ENCODE peak calls at places on chromosomes 6 and 20, in six cellular contexts. E is OCI-LY7, R is esophagus muscularis mucosa, Z is body of pancreas, P is SK-N-MC, V is suprapubic skin. Y is an unnamed sample. For H3K36me3, the result is how much of the 10 kb centered on the place peaks cover.

GRCh38 chr6:150628908-150629307 is 29.2 kb downstream of the PLEKHG1 start:
- DNase-seq in E (no peak), R (no peak), Z (no peak), P (no peak), V (no peak), Y (no peak)

GRCh38 chr6:108609276-108609769 is 48.6 kb downstream of the FOXO3 start:
- DNase-seq in E (no peak), R (no peak), Z (no peak), P (no peak), V (no peak), Y (no peak)

GRCh38 chr6:47536816-47537401 is 59.3 kb downstream of the CD2AP start:
- DNase-seq in E (no peak), R (no peak), Z (no peak), P (no peak), V (no peak), Y (no peak)

GRCh38 chr6:28648035-28648877 is 122.6 kb downstream of the GPX5 start:
- DNase-seq in E (peak), R (no peak), Z (peak), P (peak), V (no peak), Y (no peak)

GRCh38 chr6:5136856-5137255 is 51.7 kb downstream of the PPP1R3G start:
- DNase-seq in E (no peak), R (no peak), Z (no peak), P (no peak), V (peak), Y (no peak)

GRCh38 chr6:154508573-154509375 is 1.7 kb downstream of the CNKSR3 start:
- DNase-seq in E (no peak), R (no peak), Z (peak), P (no peak), V (no peak), Y (no peak)

GRCh38 chr6:119384444-119384843 is 34.9 kb upstream of the MAN1A1 start:
- DNase-seq in E (no peak), R (no peak), Z (no peak), P (no peak), V (no peak), Y (no peak)

GRCh38 chr20:53804920-53805894 is 211.6 kb upstream of the ZNF217 start:
- DNase-seq in E (no peak), R (no peak), Z (no peak), P (no peak), V (no peak), Y (no peak)

GRCh38 chr6:144953552-144954240 is 668.6 kb downstream of the UTRN start:
- DNase-seq in E (no peak), R (no peak), Z (no peak), P (no peak), V (no peak), Y (no peak)

GRCh38 chr6:84263557-84263956 is 36.1 kb upstream of the CEP162 start:
- DNase-seq in E (no peak), R (no peak), Z (no peak), P (no peak), V (no peak), Y (no peak)

GRCh38 chr6:31572041-31572911 is at the start of gene LTA:
- DNase-seq in E (peak), R (no peak), Z (no peak), P (no peak), V (no peak), Y (no peak)

GRCh38 chr20:11216451-11217314 is 542.9 kb upstream of the JAG1 start:
- DNase-seq in E (no peak), R (no peak), Z (peak), P (no peak), V (no peak), Y (no peak)

GRCh38 chr6:90660971-90661370 is 74.1 kb upstream of the MAP3K7 start:
- DNase-seq in E (no peak), R (peak), Z (no peak), P (no peak), V (no peak), Y (no peak)

GRCh38 chr6:152598421-152598820 is 38.7 kb downstream of the SYNE1 start:
- DNase-seq in E (no peak), R (no peak), Z (no peak), P (no peak), V (no peak), Y (no peak)

GRCh38 chr20:39897058-39897457 is 792.0 kb downstream of the MAFB start:
- DNase-seq in E (no peak), R (no peak), Z (no peak), P (no peak), V (no peak), Y (no peak)

GRCh38 chr20:48329676-48330644 is 497.8 kb downstream of the PREX1 start:
- DNase-seq in E (peak), R (no peak), Z (no peak), P (no peak), V (no peak), Y (no peak)

GRCh38 chr6:15841937-15842698 is 179.3 kb upstream of the DTNBP1 start:
- DNase-seq in E (no peak), R (no peak), Z (peak), P (no peak), V (no peak), Y (no peak)

GRCh38 chr6:119608994-119609393 is 259.4 kb upstream of the MAN1A1 start:
- DNase-seq in E (no peak), R (no peak), Z (no peak), P (no peak), V (no peak), Y (no peak)

GRCh38 chr20:4979841-4980410 is 21.4 kb downstream of the SLC23A2 start:
- DNase-seq in E (no peak), R (no peak), Z (no peak), P (no peak), V (no peak), Y (no peak)

GRCh38 chr6:87391334-87391733 is 16.4 kb upstream of the CFAP206 start:
- DNase-seq in E (peak), R (no peak), Z (no peak), P (no peak), V (no peak), Y (no peak)

GRCh38 chr6:6556162-6556737 is 32.3 kb upstream of the LY86 start:
- DNase-seq in E (no peak), R (no peak), Z (no peak), P (no peak), V (no peak), Y (no peak)

GRCh38 chr20:62666736-62667529 is 24.6 kb downstream of the SLCO4A1 start:
- DNase-seq in E (no peak), R (no peak), Z (peak), P (no peak), V (no peak), Y (no peak)

GRCh38 chr6:2450546-2450945 is 205.1 kb upstream of the GMDS start:
- DNase-seq in E (no peak), R (no peak), Z (peak), P (no peak), V (no peak), Y (no peak)

GRCh38 chr6:163570579-163571231 is 156.2 kb downstream of the QKI start:
- DNase-seq in E (no peak), R (no peak), Z (no peak), P (no peak), V (no peak), Y (no peak)

GRCh38 chr20:63273635-63274380 is 1.2 kb downstream of the ARFGAP1 start:
- DNase-seq in E (no peak), R (no peak), Z (no peak), P (no peak), V (no peak), Y (no peak)

GRCh38 chr6:65170273-65170672 is 536.8 kb downstream of the EYS start:
- DNase-seq in E (no peak), R (no peak), Z (no peak), P (no peak), V (no peak), Y (no peak)

GRCh38 chr6:9168669-9169068 is 733.3 kb upstream of the SLC35B3 start:
- DNase-seq in E (no peak), R (no peak), Z (no peak), P (no peak), V (no peak), Y (no peak)

GRCh38 chr6:29708432-29709177 is 14.6 kb upstream of the HLA-F start:
- DNase-seq in E (peak), R (no peak), Z (peak), P (no peak), V (no peak), Y (no peak)

GRCh38 chr20:32678948-32679347 is 5.2 kb upstream of the C20orf203 start:
- DNase-seq in E (no peak), R (no peak), Z (no peak), P (no peak), V (no peak), Y (no peak)

GRCh38 chr20:10667077-10667401 is 6.8 kb downstream of the JAG1 start:
- DNase-seq in E (no peak), R (no peak), Z (peak), P (no peak), V (peak), Y (no peak)

GRCh38 chr6:119078449-119079287 is at the start of gene FAM184A:
- DNase-seq in E (no peak), R (peak), Z (peak), P (no peak), V (peak), Y (no peak)

GRCh38 chr6:92779758-92780157 is 639.6 kb downstream of the EPHA7 start:
- DNase-seq in E (no peak), R (no peak), Z (peak), P (no peak), V (no peak), Y (no peak)

GRCh38 chr6:125944434-125944816 is 12.1 kb upstream of the HINT3 start:
- DNase-seq in E (no peak), R (no peak), Z (peak), P (no peak), V (no peak), Y (no peak)

GRCh38 chr6:125747589-125748533 is 1.6 kb upstream of the HEY2 start:
- DNase-seq in E (peak), R (no peak), Z (peak), P (no peak), V (peak), Y (no peak)

GRCh38 chr20:37318046-37318445 is 27.9 kb upstream of the SRC start:
- DNase-seq in E (no peak), R (no peak), Z (no peak), P (no peak), V (no peak), Y (no peak)
- H3K27ac ChIP-seq in E (no peak), R (no peak), Z (no peak), P (no peak), V (no peak), Y (peak)

GRCh38 chr20:20972490-20972889 is 133.7 kb downstream of the LINC00237 start:
- DNase-seq in E (no peak), R (no peak), Z (no peak), P (no peak), V (no peak), Y (no peak)
- H3K36me3 ChIP-seq in E (under half), R (under half), Z (under half), P (under half), V (under half), Y (under half)

GRCh38 chr6:113466526-113466925 is 390.6 kb upstream of the MARCKS start:
- DNase-seq in E (no peak), R (no peak), Z (no peak), P (no peak), V (no peak), Y (no peak)
- H3K4me3 ChIP-seq in E (no peak), R (no peak), Z (no peak), P (no peak), V (no peak), Y (no peak)

DNA sequence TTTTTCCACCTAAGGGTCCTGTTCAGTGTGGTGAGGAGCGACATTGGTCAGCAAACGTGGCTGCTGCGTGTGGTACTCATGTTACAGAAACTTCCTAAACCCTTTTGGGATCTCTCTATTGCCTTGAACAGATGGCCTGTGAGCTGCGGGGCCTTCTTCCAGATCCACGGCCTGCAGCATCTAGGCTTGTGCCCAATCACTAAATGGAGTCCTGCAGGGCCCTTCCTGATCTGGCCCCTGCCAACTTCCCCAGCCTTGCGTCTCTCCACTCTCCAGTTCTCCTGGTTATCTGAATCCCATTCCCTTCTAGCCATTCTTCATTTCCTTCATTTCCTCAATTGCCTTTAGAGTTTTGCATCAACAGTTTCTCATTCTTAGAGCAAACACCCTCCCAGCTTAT is 85.6 kb downstream of the PDE7B start:
- DNase-seq in E (no peak), R (no peak), Z (no peak), P (no peak), V (no peak), Y (no peak)
- H3K27ac ChIP-seq in E (no peak), R (no peak), Z (no peak), P (no peak), V (no peak), Y (no peak)

Y was measured in esophagus squamous epithelium.